ENCODE peak calls at places on chromosomes 6 and 20, in four cellular contexts. C is WTC11, N is H1, O is SK-N-SH. R is an unnamed sample.

GRCh38 chr6:135936606-135937005 is 85.1 kb downstream of the PDE7B start:
- DNase-seq in C (no peak), N (no peak), O (no peak), R (no peak)

GRCh38 chr6:26477431-26477830 is 19.7 kb downstream of the BTN2A1 start:
- DNase-seq in C (no peak), N (no peak), O (no peak), R (no peak)

GRCh38 chr20:9114709-9115108 is 45.8 kb downstream of the PLCB4 start:
- DNase-seq in C (no peak), N (no peak), O (no peak), R (no peak)

GRCh38 chr6:25169551-25170335 is 109.4 kb upstream of the CARMIL1 start:
- DNase-seq in C (no peak), N (no peak), O (no peak), R (no peak)

GRCh38 chr6:135231469-135231844 is 50.3 kb downstream of the MYB start:
- DNase-seq in C (no peak), N (no peak), O (no peak), R (no peak)

GRCh38 chr6:45718901-45719300 is 296.8 kb downstream of the CLIC5 start:
- DNase-seq in C (no peak), N (no peak), O (no peak), R (no peak)

GRCh38 chr20:50635676-50636600 is 55.4 kb downstream of the RIPOR3 start:
- DNase-seq in C (peak), N (no peak), O (peak), R (peak)

GRCh38 chr20:37804584-37805566 is 98.1 kb upstream of the VSTM2L start:
- DNase-seq in C (no peak), N (no peak), O (peak), R (no peak)

GRCh38 chr6:100116409-100117194 is 122.6 kb upstream of the MCHR2 start:
- DNase-seq in C (peak), N (peak), O (peak), R (peak)

GRCh38 chr6:31560697-31561058 is 11.4 kb upstream of the LTA start:
- DNase-seq in C (no peak), N (no peak), O (no peak), R (no peak)

GRCh38 chr20:20184149-20184548 is 131.8 kb downstream of the CFAP61 start:
- DNase-seq in C (peak), N (no peak), O (no peak), R (peak)

GRCh38 chr6:32952817-32953739 is at the start of gene HLA-DMA:
- DNase-seq in C (peak), N (peak), O (peak), R (peak)
- TF ChIP-seq TEAD4 in C (no peak), N (peak), O (no peak), R (no peak)

GRCh38 chr6:132693478-132693877 is 20.4 kb downstream of the VNN1 start:
- DNase-seq in C (no peak), N (no peak), O (no peak), R (no peak)
- TF ChIP-seq TEAD4 in C (no peak), N (no peak), O (no peak), R (no peak)

DNA sequence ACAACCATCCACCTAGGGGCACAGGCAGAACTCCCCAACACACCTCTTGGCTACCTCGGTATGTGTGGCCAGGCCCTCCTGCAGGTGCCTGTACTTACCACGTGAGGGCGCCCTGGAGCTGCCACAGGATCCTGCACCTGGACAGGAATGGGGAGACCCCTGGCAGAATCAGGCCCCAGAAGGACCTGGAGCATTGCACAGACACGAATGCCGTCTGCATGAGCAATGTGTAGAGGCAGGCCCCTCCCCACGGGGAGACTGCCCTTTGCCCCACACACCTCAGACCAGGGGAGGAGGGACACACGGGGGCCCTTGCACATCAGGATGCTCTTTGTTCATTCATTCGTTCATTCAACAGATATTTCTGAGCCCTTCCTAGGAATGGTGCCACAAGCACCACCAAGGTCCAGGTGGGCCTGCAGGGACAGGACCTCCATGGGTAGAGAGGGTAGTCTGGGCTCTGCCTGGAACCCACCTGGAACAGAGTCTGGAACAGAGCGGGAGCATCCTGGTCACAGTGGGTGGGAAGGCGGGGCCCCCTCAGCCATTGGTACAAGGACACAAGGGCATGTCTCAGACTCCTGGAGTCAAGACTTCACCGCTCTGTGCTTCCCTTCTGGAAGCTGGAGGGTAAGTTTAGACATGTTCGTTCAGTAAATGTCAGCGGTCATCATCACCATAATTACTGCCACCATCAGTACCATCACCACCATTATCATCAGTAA is 32.3 kb downstream of the YTHDF1 start:
- DNase-seq in C (peak), N (no peak), O (peak), R (peak)
- TF ChIP-seq TEAD4 in C (no peak), N (peak), O (no peak), R (no peak)

GRCh38 chr6:161066511-161066910 is 74.9 kb downstream of the MAP3K4 start:
- DNase-seq in C (no peak), N (no peak), O (no peak), R (no peak)
- TF ChIP-seq TEAD4 in C (no peak), N (no peak), O (no peak), R (no peak)

DNA sequence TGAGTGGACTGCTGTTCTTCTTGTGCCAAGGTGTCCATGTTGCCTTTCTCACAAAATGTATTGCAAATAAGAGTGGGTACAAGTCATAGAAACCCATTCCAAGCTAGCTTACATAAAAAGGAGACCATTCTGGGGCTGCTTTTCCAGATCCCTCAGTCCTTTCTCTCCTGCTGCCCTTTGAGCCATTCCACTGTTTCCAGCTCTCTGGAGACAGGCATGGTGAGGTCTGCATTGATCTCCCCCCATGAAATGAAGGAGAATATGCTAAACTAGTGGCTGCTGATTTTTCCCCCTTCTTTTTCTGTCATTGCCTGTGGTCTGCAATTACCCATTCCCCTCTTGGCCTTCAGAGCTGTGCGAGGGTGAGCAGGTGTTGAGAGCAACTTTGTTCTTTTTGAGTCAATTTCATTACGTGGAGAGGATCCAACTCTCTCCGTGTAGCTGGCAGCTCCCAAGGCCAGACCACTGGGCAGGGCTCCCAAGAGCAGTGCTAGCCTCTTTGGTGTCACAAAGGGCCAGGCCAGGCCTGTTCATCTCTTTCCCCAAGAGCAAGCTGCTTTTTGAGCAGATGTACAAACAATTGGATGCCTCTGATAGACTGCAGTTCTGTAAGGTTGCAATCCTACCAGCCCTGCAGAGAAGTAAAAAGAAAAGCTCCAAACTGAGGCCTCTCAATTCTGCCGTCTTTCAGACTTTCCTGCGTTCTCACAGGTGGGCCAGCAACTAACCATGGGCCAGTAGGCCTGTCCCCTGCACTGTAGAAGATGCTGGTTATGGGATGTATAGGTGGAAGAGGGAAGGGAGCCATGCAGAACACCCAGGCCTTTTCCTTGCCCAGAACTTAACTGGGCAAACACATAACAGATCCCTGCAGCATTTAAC is 96.1 kb upstream of the ARMC2 start:
- DNase-seq in C (no peak), N (no peak), O (no peak), R (no peak)
- TF ChIP-seq TEAD4 in C (no peak), N (no peak), O (no peak), R (no peak)

GRCh38 chr6:113351183-113351834 is 505.8 kb upstream of the MARCKS start:
- DNase-seq in C (no peak), N (no peak), O (no peak), R (no peak)

GRCh38 chr6:113344969-113345368 is 512.2 kb upstream of the MARCKS start:
- DNase-seq in C (no peak), N (no peak), O (no peak), R (no peak)

GRCh38 chr6:113350521-113350920 is 506.6 kb upstream of the MARCKS start:
- DNase-seq in C (no peak), N (no peak), O (no peak), R (no peak)

GRCh38 chr6:113343940-113344339 is 513.2 kb upstream of the MARCKS start:
- DNase-seq in C (no peak), N (no peak), O (no peak), R (no peak)

GRCh38 chr6:113347420-113347819 is 509.7 kb upstream of the MARCKS start:
- DNase-seq in C (no peak), N (no peak), O (no peak), R (no peak)
- TF ChIP-seq TEAD4 in C (no peak), N (no peak), O (peak), R (no peak)

GRCh38 chr6:149166747-149167146 is 150.8 kb upstream of the TAB2 start:
- DNase-seq in C (no peak), N (no peak), O (peak), R (no peak)

GRCh38 chr6:149166324-149166723 is 151.2 kb upstream of the TAB2 start:
- DNase-seq in C (no peak), N (no peak), O (peak), R (no peak)

GRCh38 chr6:149168968-149169367 is 148.5 kb upstream of the TAB2 start:
- DNase-seq in C (no peak), N (no peak), O (no peak), R (no peak)

GRCh38 chr6:149170564-149171452 is 146.7 kb upstream of the TAB2 start:
- DNase-seq in C (no peak), N (no peak), O (peak), R (no peak)

DNA sequence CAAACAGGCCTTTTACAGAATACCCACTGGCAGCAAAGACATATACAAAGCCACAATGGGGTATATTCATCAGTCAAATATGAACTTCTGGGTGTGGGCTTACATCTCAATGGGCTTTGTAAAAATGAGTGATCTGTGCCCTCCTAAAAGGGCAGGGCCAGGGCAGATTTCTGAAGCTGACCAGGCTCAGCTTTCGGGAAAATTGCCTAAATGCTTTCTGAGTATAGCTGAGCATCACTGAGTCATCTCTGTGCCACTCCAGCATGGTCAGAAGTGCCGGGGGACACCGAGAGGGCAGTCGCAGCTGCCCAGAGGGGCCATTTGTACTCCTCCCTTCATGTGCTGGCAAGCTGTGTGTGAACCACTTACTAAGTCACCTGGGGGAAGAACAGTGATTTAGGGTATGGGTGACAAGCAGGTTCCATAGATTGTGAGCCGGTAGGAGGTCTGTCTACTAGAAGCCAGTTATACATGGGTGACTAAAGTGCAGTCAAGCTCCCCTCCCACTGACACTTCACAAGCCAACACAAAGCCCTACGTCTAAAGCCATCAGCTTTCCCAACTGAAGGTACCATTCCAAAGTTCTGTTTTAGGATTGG is 147.7 kb upstream of the TAB2 start:
- DNase-seq in C (no peak), N (no peak), O (no peak), R (no peak)
- TF ChIP-seq TEAD4 in C (no peak), N (no peak), O (no peak), R (no peak)

GRCh38 chr6:116100419-116101297 is at the start of gene NT5DC1:
- DNase-seq in C (peak), N (peak), O (peak), R (peak)
- TF ChIP-seq TEAD4 in C (no peak), N (no peak), O (no peak), R (peak)

GRCh38 chr6:95099410-95099809 is 477.9 kb upstream of the MANEA start:
- DNase-seq in C (no peak), N (no peak), O (no peak), R (no peak)
- TF ChIP-seq TEAD4 in C (no peak), N (no peak), O (no peak), R (no peak)

GRCh38 chr6:93059911-93060310 is 359.4 kb downstream of the EPHA7 start:
- DNase-seq in C (no peak), N (no peak), O (no peak), R (no peak)
- TF ChIP-seq TEAD4 in C (no peak), N (no peak), O (no peak), R (no peak)

R was measured in K562.